ENCODE peak calls at places on chromosomes 5 and 9, in four cellular contexts. V, J, N and R are unnamed samples.

GRCh38 chr9:124721109-124721850 is 49.8 kb downstream of the NR6A1 start:
- DNase-seq in V (no peak), J (no peak), N (no peak), R (no peak)

GRCh38 chr5:65924366-65925093 is 1.8 kb upstream of the ERBIN start:
- DNase-seq in V (no peak), N (peak; percentile 15), J (no peak), R (no peak)

GRCh38 chr9:72667181-72667580 is 145.8 kb downstream of the TMC1 start:
- DNase-seq in V (no peak), N (no peak), J (no peak), R (no peak)

GRCh38 chr5:124087752-124088151 is 575.8 kb downstream of the CSNK1G3 start:
- DNase-seq in N (no peak), J (no peak), V (no peak), R (no peak)

GRCh38 chr5:10034008-10034407 is 215.7 kb downstream of the ATPSCKMT start:
- DNase-seq in N (no peak), J (no peak), V (no peak), R (no peak)

GRCh38 chr9:135983745-135984710 is 22.9 kb upstream of the UBAC1 start:
- DNase-seq in J (no peak), V (no peak), N (no peak), R (no peak)

GRCh38 chr9:5908918-5909317 is 18.2 kb downstream of the MLANA start:
- DNase-seq in J (no peak), V (no peak), N (no peak), R (no peak)

GRCh38 chr5:164394686-164395187 is 889.3 kb downstream of the MAT2B start:
- DNase-seq in V (no peak), N (no peak), J (no peak), R (no peak)

GRCh38 chr9:21854594-21854993 is 52.2 kb downstream of the MTAP start:
- DNase-seq in N (no peak), J (no peak), V (peak; percentile 67), R (no peak)

GRCh38 chr9:113988951-113989780 is 88.9 kb downstream of the AMBP start:
- DNase-seq in N (no peak), J (no peak), V (peak; percentile 87), R (no peak)

GRCh38 chr5:124264499-124264898 is 481.9 kb downstream of the ZNF608 start:
- DNase-seq in J (no peak), V (no peak), N (no peak), R (no peak)

GRCh38 chr5:150301170-150301505 is 1.6 kb downstream of the ARSI start:
- DNase-seq in V (peak; percentile 15), N (no peak), J (no peak), R (no peak)

GRCh38 chr5:33969572-33970452 is 14.7 kb downstream of the SLC45A2 start:
- DNase-seq in N (peak; percentile 44), J (peak; percentile 58), V (no peak), R (no peak)

GRCh38 chr9:115164511-115164974 is 46.6 kb upstream of the TNC start:
- DNase-seq in N (no peak), V (no peak), J (no peak), R (no peak)

GRCh38 chr5:113489299-113489698 is 1.0 kb upstream of the MCC start:
- DNase-seq in V (no peak), N (no peak), J (peak; percentile 21), R (peak; percentile 82)

GRCh38 chr9:111163738-111164399 is 125.6 kb upstream of the LPAR1 start:
- DNase-seq in N (no peak), V (no peak), J (no peak), R (no peak)

GRCh38 chr5:168137265-168137664 is 154.2 kb upstream of the WWC1 start:
- DNase-seq in V (no peak), J (no peak), N (no peak), R (no peak)

GRCh38 chr9:119370816-119371215 is 1.6 kb upstream of the BRINP1 start:
- DNase-seq in N (peak; percentile 28), J (peak; percentile 17), V (peak; percentile 59), R (no peak)

GRCh38 chr5:77012601-77013000 is 17.6 kb upstream of the AGGF1 start:
- DNase-seq in N (no peak), V (no peak), J (no peak), R (no peak)

GRCh38 chr9:137838576-137838975 is 39.0 kb upstream of the CACNA1B start:
- DNase-seq in V (no peak), J (no peak), N (no peak), R (no peak)

GRCh38 chr9:137836831-137837241 is 40.7 kb upstream of the CACNA1B start:
- DNase-seq in J (no peak), N (no peak), V (no peak), R (no peak)

GRCh38 chr9:137836151-137836830 is 41.3 kb upstream of the CACNA1B start:
- DNase-seq in N (no peak), V (no peak), J (no peak), R (no peak)

GRCh38 chr9:137834846-137835546 is 42.6 kb upstream of the CACNA1B start:
- DNase-seq in V (no peak), N (no peak), J (no peak), R (no peak)

GRCh38 chr9:137837345-137838278 is 40.0 kb upstream of the CACNA1B start:
- DNase-seq in V (no peak), N (no peak), J (no peak), R (no peak)
- TF ChIP-seq POLR2A in V (no peak), N (peak; percentile 10), J (no peak), R (no peak)

GRCh38 chr9:20622330-20623020 is at the start of gene MLLT3:
- DNase-seq in V (peak; percentile 97), N (peak; percentile 79), J (peak; percentile 96), R (peak; percentile 87)
- TF ChIP-seq POLR2A in V (peak; percentile 36), N (no peak), J (peak; percentile 27), R (no peak)

GRCh38 chr5:175477440-175477839 is 920 bp upstream of the SFXN1 start:
- DNase-seq in J (no peak), V (no peak), N (no peak), R (no peak)

GRCh38 chr5:175478008-175478383 is 364 bp upstream of the SFXN1 start:
- DNase-seq in N (no peak), V (no peak), J (no peak), R (no peak)

GRCh38 chr5:175479125-175479881 is 943 bp downstream of the SFXN1 start:
- DNase-seq in J (no peak), N (no peak), V (no peak), R (no peak)

GRCh38 chr5:175475248-175475647 is 3.1 kb upstream of the SFXN1 start:
- DNase-seq in V (no peak), N (no peak), J (no peak), R (no peak)

GRCh38 chr5:175478384-175479124 is at the start of gene SFXN1:
- DNase-seq in V (peak; percentile 91), N (peak; percentile 95), J (peak; percentile 91), R (peak; percentile 27)
- TF ChIP-seq POLR2A in V (peak; percentile 80), N (peak; percentile 66), J (peak; percentile 71), R (no peak)

GRCh38 chr5:132776077-132776931 is 735 bp downstream of the SEPTIN8 start:
- DNase-seq in N (no peak), V (no peak), J (peak; percentile 48), R (no peak)
- TF ChIP-seq POLR2A in N (no peak), V (no peak), J (no peak), R (no peak)

GRCh38 chr9:133991964-133992779 is at the start of gene VAV2:
- DNase-seq in J (peak; percentile 35), V (peak; percentile 89), N (no peak), R (no peak)
- TF ChIP-seq POLR2A in J (peak; percentile 61), V (peak; percentile 79), N (peak; percentile 22), R (no peak)

DNA sequence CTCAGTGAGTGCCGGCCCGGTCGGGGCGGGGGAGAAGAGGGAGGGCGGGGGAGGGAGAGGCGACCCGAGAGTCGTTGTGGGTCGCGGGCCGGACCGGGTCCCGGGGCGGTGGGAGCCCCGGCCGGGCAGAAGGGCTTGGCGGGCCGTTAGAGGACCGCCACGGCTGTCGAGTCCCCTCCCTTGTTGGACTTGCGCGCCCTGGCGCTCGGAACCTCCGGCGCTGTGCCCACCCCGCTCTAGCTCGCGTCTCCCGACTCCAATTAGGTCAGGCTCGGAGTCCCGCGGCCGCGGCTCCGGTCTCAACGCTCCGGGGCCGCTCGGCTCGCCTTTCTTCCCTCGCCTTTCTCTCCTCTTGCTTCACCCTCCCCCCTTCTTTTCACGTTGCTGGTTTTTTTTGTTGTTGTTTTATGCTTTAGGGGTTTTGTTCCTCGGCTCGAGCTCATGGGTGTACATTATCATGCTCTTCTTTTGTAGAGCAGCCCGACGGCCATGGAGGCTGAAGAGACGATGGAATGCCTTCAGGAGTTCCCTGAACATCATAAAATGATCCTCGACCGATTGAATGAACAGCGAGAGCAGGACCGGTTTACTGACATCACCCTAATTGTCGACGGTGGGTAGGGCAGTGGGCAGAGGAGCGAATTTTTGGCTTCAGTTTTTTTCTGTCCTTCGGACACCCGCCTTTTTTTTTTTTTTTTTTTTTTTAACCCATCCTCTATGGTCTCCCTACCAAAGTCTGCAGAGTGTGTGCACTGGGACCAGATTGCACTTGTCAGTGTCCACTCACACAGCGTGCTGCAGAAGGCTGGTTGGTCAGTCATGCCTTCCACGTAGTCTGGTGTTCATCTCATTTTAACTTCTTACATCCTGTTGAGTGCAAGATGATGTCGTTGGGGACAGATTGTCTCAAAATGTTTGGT is 1.1 kb downstream of the ZNF131 start:
- DNase-seq in J (peak; percentile 38), N (no peak), V (no peak), R (no peak)
- TF ChIP-seq POLR2A in J (peak; percentile 46), N (no peak), V (peak; percentile 73), R (no peak)

GRCh38 chr9:127398715-127399400 is 1.9 kb downstream of the SLC2A8 start:
- DNase-seq in V (no peak), J (no peak), N (no peak), R (no peak)

GRCh38 chr9:127395491-127396252 is 1.3 kb upstream of the SLC2A8 start:
- DNase-seq in V (no peak), N (no peak), J (no peak), R (no peak)

GRCh38 chr9:127397722-127398647 is 1.0 kb downstream of the SLC2A8 start:
- DNase-seq in V (no peak), J (peak; percentile 63), N (peak; percentile 29), R (no peak)

GRCh38 chr9:127396253-127396807 is 639 bp upstream of the SLC2A8 start:
- DNase-seq in V (no peak), J (no peak), N (no peak), R (no peak)

DNA sequence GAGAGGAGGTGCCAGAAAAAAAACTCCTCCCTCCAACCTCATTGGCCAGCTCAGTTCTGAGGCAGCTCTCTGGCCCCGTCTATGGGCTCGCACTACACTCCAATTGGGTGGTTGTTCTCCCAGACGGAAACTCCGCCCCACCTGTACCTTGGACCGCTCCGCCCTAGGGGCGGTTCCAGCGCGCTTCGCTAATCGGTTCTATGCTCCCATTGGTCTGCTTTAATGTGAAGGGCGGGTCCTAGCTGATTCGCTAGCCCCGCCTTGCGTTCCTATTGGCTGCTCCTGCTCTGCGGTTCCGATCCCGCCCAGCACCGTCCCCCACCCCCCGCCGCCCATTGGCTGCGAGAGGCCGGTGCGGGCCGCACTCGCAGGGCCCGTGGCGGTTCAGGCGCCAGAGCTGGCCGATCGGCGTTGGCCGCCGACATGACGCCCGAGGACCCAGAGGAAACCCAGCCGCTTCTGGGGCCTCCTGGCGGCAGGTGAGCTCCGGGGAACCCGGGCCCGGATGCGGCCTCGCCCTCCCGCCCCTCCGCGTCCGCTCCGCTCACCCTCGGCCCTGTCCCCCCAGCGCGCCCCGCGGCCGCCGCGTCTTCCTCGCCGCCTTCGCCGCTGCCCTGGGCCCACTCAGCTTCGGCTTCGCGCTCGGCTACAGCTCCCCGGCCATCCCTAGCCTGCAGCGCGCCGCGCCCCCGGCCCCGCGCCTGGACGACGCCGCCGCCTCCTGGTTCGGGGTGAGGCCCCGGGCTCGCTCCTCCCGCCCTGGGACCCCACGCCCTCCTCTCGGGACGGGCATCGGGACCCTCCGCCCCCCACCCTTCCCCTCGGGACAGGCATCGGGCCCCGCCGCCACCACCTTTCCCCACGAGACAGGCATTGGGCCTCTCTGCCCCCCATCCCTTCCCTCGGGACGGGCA is at the start of gene SLC2A8:
- DNase-seq in V (peak; percentile 99), N (peak; percentile 88), J (peak; percentile 96), R (peak; percentile 99)
- TF ChIP-seq POLR2A in V (peak; percentile 94), N (peak; percentile 23), J (peak; percentile 82), R (no peak)